ENCODE peak calls at places on chromosomes 11 and 22, in nine cellular contexts. Z is activated B cell treated with CpG ODN at 0.5 μM for 24 hours, K is PC-9, I is posterior cingulate gyrus, C is stromal cell of bone marrow, B is MM.1S, F is substantia nigra, M is neural crest cell, J is NCI-H2171 treated with DMSO at 0.1 percent for 48 hours. W is an unnamed sample.
A peak's percentile ranks its signal among the peaks of the same experiment; 100 is the strongest.

GRCh38 chr11:70739811-70740474 is 341.6 kb downstream of the CTTN start:
- DNase-seq in Z (no peak), K (no peak), I (peak; percentile 67), C (no peak), B (no peak), F (no peak), M (no peak), J (no peak), W (no peak)

GRCh38 chr11:82790723-82791487 is 57.2 kb upstream of the FAM181B start:
- DNase-seq in Z (no peak), K (no peak), I (no peak), C (no peak), B (peak; percentile 21), F (no peak), M (no peak), J (no peak), W (no peak)

GRCh38 chr11:20311444-20311843 is 52.1 kb upstream of the HTATIP2 start:
- DNase-seq in Z (no peak), K (no peak), I (no peak), C (no peak), B (no peak), F (no peak), M (no peak), J (no peak), W (no peak)

GRCh38 chr11:1116104-1116503 is 41.4 kb downstream of the MUC2 start:
- DNase-seq in Z (no peak), K (no peak), I (peak; percentile 54), C (no peak), B (no peak), F (no peak), M (no peak), J (no peak), W (no peak)

GRCh38 chr11:5521540-5521939 is 5.0 kb upstream of the UBQLNL start:
- DNase-seq in Z (no peak), K (no peak), I (no peak), C (no peak), B (no peak), F (no peak), M (no peak), J (no peak), W (no peak)

GRCh38 chr11:130675456-130675855 is 227.0 kb downstream of the ADAMTS15 start:
- DNase-seq in Z (no peak), K (no peak), I (no peak), C (peak; percentile 88), B (no peak), F (no peak), M (no peak), J (peak; percentile 80), W (no peak)

GRCh38 chr11:17686185-17686980 is 33.0 kb upstream of the MYOD1 start:
- DNase-seq in Z (no peak), K (no peak), I (no peak), C (no peak), B (no peak), F (no peak), M (no peak), J (no peak), W (no peak)

GRCh38 chr11:111001986-111002616 is 243.4 kb upstream of the POU2AF2 start:
- DNase-seq in Z (no peak), K (no peak), I (no peak), C (peak; percentile 89), B (no peak), F (no peak), M (no peak), J (no peak), W (peak; percentile 62)

GRCh38 chr11:87039371-87039770 is 1.6 kb downstream of the TMEM135 start:
- DNase-seq in Z (no peak), K (no peak), I (no peak), C (peak; percentile 38), B (no peak), F (no peak), M (no peak), J (no peak), W (no peak)

GRCh38 chr22:46056169-46057041 is 79.4 kb upstream of the WNT7B start:
- DNase-seq in Z (no peak), K (no peak), I (peak; percentile 98), C (no peak), B (no peak), F (no peak), M (no peak), J (no peak), W (no peak)

GRCh38 chr11:61518032-61518795 is 9.7 kb downstream of the LRRC10B start:
- DNase-seq in Z (no peak), K (no peak), I (no peak), C (no peak), B (no peak), F (no peak), M (no peak), J (no peak), W (no peak)

GRCh38 chr22:36728505-36728904 is 25.0 kb upstream of the CACNG2 start:
- DNase-seq in Z (no peak), K (no peak), I (peak; percentile 25), C (no peak), B (no peak), F (no peak), M (no peak), J (no peak), W (no peak)

GRCh38 chr11:2797741-2798361 is 87.7 kb downstream of the CDKN1C start:
- DNase-seq in Z (peak; percentile 7), K (no peak), I (peak; percentile 61), C (no peak), B (no peak), F (no peak), M (no peak), J (no peak), W (no peak)

GRCh38 chr22:42721045-42721434 is 370 bp upstream of the A4GALT start:
- DNase-seq in Z (no peak), K (no peak), I (no peak), C (no peak), B (no peak), F (no peak), M (no peak), J (no peak), W (no peak)

GRCh38 chr11:82730286-82730685 is 3.4 kb downstream of the FAM181B start:
- DNase-seq in Z (no peak), K (no peak), I (no peak), C (no peak), B (no peak), F (no peak), M (no peak), J (no peak), W (no peak)

GRCh38 chr11:117095301-117096139 is 2.7 kb downstream of the SIK3 start:
- DNase-seq in Z (no peak), K (no peak), I (no peak), C (no peak), B (no peak), F (no peak), M (no peak), J (peak; percentile 73), W (no peak)

GRCh38 chr11:289706-290620 is 1.0 kb downstream of the PGGHG start:
- DNase-seq in Z (peak; percentile 15), K (no peak), I (peak; percentile 78), C (no peak), B (no peak), F (no peak), M (no peak), J (no peak), W (no peak)

W was measured in GM04503.